ENCODE peak calls at places on chromosomes 13 and 19, in seven cellular contexts. R is K562, D is prostate gland, X is spleen, L is breast epithelium, Z is endothelial cell of umbilical vein, P is upper lobe of left lung. N is an unnamed sample.

GRCh38 chr13:46609726-46610125 is 56.8 kb downstream of the LRCH1 start:
- DNase-seq in R (no peak), L (no peak), D (no peak), P (no peak), Z (no peak), X (no peak), N (no peak)

GRCh38 chr19:1247747-1248453 is 483 bp upstream of the MIDN start:
- DNase-seq in R (peak), X (peak), Z (peak), P (peak), L (no peak), D (peak), N (no peak)

GRCh38 chr13:45021250-45021649 is 31.9 kb downstream of the GPALPP1 start:
- DNase-seq in L (no peak), P (no peak), R (no peak), Z (no peak), X (no peak), D (no peak), N (no peak)

GRCh38 chr19:7534531-7534980 is 961 bp upstream of the PNPLA6 start:
- DNase-seq in L (no peak), X (no peak), R (peak), P (peak), D (peak), Z (peak), N (no peak)

GRCh38 chr19:10724573-10725071 is 6.7 kb downstream of the DNM2 start:
- DNase-seq in X (no peak), P (no peak), L (no peak), Z (no peak), R (no peak), D (no peak), N (no peak)

GRCh38 chr13:39596176-39596575 is 6.8 kb downstream of the LHFPL6 start:
- DNase-seq in P (no peak), Z (no peak), L (no peak), X (no peak), R (no peak), D (no peak), N (no peak)

GRCh38 chr13:39397221-39397620 is 205.8 kb downstream of the LHFPL6 start:
- DNase-seq in L (no peak), D (no peak), P (no peak), R (no peak), Z (no peak), X (no peak), N (no peak)

GRCh38 chr13:38957794-38958592 is 32.6 kb downstream of the STOML3 start:
- DNase-seq in R (no peak), Z (no peak), D (no peak), X (no peak), P (no peak), L (no peak), N (no peak)

GRCh38 chr13:61370520-61370919 is 45.1 kb downstream of the PCDH20 start:
- DNase-seq in Z (no peak), P (no peak), D (no peak), X (no peak), R (no peak), L (no peak), N (no peak)

GRCh38 chr13:46687810-46688209 is 109.2 kb downstream of the ESD start:
- DNase-seq in R (peak), X (no peak), P (no peak), L (no peak), D (no peak), Z (no peak), N (no peak)

GRCh38 chr13:27251166-27252088 is at the start of gene RPL21:
- DNase-seq in P (peak), R (peak), L (peak), D (peak), X (peak), Z (peak), N (peak)

GRCh38 chr19:35213678-35214632 is 14.6 kb downstream of the FAM187B start:
- DNase-seq in P (peak), R (peak), Z (peak), L (peak), D (peak), X (peak), N (peak)

GRCh38 chr19:31718898-31719297 is 369.7 kb upstream of the TSHZ3 start:
- DNase-seq in X (no peak), R (no peak), L (no peak), Z (no peak), P (no peak), D (no peak), N (no peak)

GRCh38 chr19:44455100-44455499 is 6.8 kb upstream of the ZNF229 start:
- DNase-seq in X (no peak), L (no peak), Z (no peak), P (no peak), D (no peak), R (peak), N (no peak)
- TF ChIP-seq POLR2AphosphoS5 in X (no peak), L (no peak), Z (no peak), P (no peak), D (no peak), R (no peak), N (no peak)

DNA sequence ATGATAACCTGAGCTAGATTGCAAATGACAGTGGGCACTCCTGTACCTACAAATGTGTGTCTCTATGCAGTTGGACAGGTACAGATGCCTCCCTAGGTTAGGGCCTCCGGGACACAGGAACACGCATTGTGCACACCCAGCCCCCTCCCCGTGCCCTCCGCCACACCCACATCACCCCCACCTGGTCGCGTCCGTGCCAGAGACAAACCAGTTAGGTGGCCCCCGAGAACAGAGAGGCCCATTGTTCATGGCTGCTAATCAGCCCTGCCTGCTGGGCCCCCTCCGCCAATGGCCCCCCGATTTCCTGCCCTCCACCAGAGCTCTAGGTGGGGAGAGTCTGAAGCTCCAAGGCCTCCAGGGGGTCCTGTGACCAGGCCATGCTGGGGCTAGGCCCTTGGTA is 13.7 kb downstream of the NRTN start:
- DNase-seq in D (no peak), Z (no peak), L (no peak), R (no peak), P (no peak), X (no peak), N (no peak)
- TF ChIP-seq POLR2AphosphoS5 in D (no peak), Z (no peak), L (no peak), R (no peak), P (no peak), X (no peak), N (no peak)

GRCh38 chr19:50344661-50345318 is 15.6 kb upstream of the KCNC3 start:
- DNase-seq in Z (no peak), R (no peak), P (no peak), D (no peak), X (peak), L (no peak), N (no peak)
- TF ChIP-seq POLR2AphosphoS5 in Z (no peak), R (no peak), P (no peak), D (no peak), X (peak), L (no peak), N (no peak)

DNA sequence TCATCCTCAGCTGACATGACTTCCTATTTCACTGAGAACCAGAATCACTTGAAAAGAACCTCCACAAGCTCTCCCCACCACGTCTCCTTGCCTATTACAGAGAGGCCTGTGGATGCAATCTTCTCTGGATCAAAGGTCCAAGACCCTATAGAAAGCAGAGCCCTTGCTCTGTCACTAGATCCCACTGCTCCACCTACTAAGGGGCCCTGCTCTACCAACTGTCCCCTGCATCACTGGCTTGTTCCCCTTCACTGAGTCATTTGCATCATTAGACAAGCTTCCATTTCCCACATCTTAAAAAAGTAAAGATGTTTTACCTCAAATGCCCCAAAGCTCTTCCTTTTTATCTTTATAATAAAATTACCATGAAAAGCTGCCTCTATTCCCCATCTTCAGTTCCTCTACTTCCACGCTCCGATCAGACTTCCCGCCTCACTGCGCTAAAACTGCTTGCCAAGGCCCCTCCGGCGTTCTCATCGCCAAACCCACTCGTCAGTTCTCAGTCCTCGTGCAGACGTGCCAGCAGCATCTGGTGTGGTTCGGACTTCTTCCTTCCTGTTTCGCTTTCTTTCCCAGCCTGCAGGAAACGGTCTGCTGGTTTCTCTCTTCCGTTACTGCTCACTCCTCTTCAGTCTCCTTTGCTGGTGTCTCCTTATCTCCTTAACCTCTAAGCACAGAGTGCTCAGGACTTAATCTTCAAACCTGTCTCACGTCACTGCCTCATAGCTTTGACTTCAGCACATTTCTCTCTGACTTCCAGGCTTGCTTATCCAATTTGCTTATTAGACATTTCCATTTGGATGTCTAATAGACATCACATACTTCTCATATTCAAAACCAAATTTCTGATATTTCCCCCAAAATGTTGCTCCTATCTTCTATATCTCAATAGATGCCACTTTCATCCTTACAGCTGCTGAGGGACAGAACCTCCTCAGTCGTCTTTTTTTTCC is 40.5 kb downstream of the RCBTB2 start:
- DNase-seq in R (peak), L (no peak), D (peak), P (peak), X (peak), Z (peak), N (no peak)
- TF ChIP-seq POLR2AphosphoS5 in R (no peak), L (peak), D (no peak), P (peak), X (peak), Z (peak), N (no peak)

DNA sequence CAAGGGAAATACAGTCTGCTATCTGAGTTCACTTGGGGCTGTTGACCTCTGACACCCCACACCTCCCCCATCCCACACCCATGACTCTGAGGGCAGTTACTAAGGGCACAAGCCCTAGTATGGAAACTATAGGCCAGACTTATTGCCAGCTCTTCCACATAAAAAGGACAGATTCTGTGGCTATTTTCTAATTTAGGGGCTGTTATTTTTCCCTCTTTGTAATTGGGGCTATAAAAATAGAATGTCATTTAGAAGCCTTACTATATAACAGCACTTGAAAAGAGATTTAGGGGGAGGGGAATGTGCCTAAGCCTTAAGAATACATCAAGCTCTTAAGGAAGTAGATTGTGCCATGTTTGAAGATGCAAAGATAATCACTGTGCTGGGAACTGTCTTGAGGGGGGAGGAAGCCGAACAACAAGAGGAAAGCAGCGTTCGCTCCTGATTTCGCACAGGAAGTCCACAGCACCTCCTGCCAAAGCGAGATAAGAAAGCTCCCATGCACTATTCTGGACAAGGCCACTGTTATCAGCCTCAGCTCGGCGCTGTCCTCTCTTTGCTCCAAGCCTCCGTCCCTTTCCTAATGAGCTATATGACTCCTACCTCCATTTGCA is 86.6 kb downstream of the FLT1 start:
- DNase-seq in L (no peak), P (peak), X (peak), R (peak), Z (peak), D (no peak), N (no peak)
- TF ChIP-seq POLR2AphosphoS5 in L (peak), P (peak), X (peak), R (peak), Z (peak), D (peak), N (no peak)

DNA sequence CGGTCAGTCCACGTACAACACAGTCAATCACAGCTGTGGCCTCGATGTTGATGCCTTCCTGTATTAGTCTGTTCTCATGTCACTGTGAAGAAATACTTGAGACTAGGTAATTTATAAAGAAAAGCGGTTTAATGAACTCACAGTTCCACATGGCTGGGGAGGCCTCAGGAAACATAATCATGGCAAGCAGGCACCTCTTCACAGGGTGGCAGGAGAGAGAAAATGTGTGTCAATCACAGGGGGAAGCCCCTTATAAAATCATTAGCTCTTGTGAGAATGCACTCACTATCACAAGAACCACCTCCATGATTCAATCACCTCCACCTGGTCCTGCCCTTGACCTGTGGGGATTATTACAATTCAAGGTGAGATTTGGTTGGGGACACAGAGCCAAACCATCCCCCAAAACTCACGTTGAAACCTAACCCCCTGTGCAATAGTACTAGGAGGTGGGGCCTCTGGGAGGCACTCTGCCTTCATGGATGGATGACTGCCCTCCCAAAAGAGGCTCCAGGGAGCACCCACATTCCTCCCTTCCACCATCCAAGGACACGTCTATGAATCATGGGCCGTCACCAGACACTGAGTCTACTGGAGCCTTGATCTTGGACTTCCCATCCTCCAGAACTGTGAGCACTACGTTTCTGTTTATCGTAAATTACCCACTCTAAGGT is 2.3 kb upstream of the PROZ start:
- DNase-seq in R (no peak), X (no peak), D (no peak), P (no peak), Z (no peak), L (no peak), N (no peak)
- TF ChIP-seq POLR2AphosphoS5 in R (no peak), X (no peak), D (no peak), P (no peak), Z (no peak), L (no peak), N (no peak)

GRCh38 chr13:49441846-49442245 is 2.0 kb downstream of the CAB39L start:
- DNase-seq in R (no peak), P (no peak), Z (peak), X (no peak), L (no peak), D (no peak), N (no peak)

GRCh38 chr13:49444517-49445395 is 682 bp downstream of the SETDB2 start:
- DNase-seq in X (no peak), P (peak), R (peak), L (no peak), D (peak), Z (no peak), N (peak)

GRCh38 chr13:49443327-49443688 is 556 bp downstream of the CAB39L start:
- DNase-seq in D (peak), L (no peak), X (no peak), R (peak), Z (peak), P (no peak), N (no peak)

GRCh38 chr13:49446473-49446872 is 2.4 kb downstream of the SETDB2 start:
- DNase-seq in D (no peak), X (no peak), P (no peak), L (no peak), Z (no peak), R (no peak), N (no peak)

GRCh38 chr13:49443689-49444516 is at the start of the genes CAB39L and SETDB2:
- DNase-seq in L (peak), Z (peak), R (peak), P (peak), X (peak), D (peak), N (peak)
- TF ChIP-seq POLR2AphosphoS5 in L (peak), Z (peak), R (no peak), P (peak), X (peak), D (peak), N (peak)